ENCODE peak calls at places on chromosomes 4 and X, in ten cellular contexts. R is left lung, T is NT2/D1, F is mucosa of descending colon, I is sigmoid colon, V is Karpas-422, M is tibial nerve, L is ovary, S is H1, H is SK-N-SH. K is an unnamed sample. For H3K4me1, H3K36me3 and H3K9me3, the result is how much of the 10 kb centered on the place peaks cover.

GRCh38 chr4:6204098-6204497 is 3.7 kb upstream of the JAKMIP1 start:
- DNase-seq in T (no peak), L (no peak), H (no peak), R (no peak), M (no peak), V (no peak), F (no peak), I (peak), S (no peak), K (no peak)

GRCh38 chr4:825969-826330 is at the start of gene CPLX1:
- DNase-seq in R (no peak), H (peak), S (no peak), L (no peak), T (no peak), F (peak), M (no peak), I (no peak), V (no peak), K (peak)

GRCh38 chr4:61200991-61201526 is 933 bp downstream of the ADGRL3 start:
- DNase-seq in L (no peak), M (peak), F (peak), T (no peak), S (no peak), R (peak), H (peak), V (no peak), I (no peak), K (peak)

GRCh38 chrX:38055170-38055847 is 49.0 kb downstream of the SYTL5 start:
- DNase-seq in T (no peak), V (no peak), L (no peak), R (no peak), H (no peak), S (no peak), M (peak), I (no peak), F (no peak), K (no peak)

GRCh38 chrX:153333271-153333670 is 682 bp upstream of the ZNF275 start:
- DNase-seq in F (no peak), L (no peak), I (no peak), R (no peak), S (no peak), M (no peak), T (no peak), H (no peak), V (no peak), K (no peak)

GRCh38 chr4:127586922-127587571 is 45.7 kb upstream of the INTU start:
- DNase-seq in H (peak), F (peak), S (no peak), M (no peak), R (no peak), V (peak), I (no peak), T (peak), L (no peak), K (peak)

GRCh38 chr4:170229021-170229420 is 139.3 kb upstream of the AADAT start:
- DNase-seq in R (no peak), H (no peak), T (no peak), L (no peak), F (no peak), M (no peak), V (no peak), S (no peak), I (no peak), K (no peak)

GRCh38 chr4:113483131-113483530 is 278.4 kb downstream of the CAMK2D start:
- DNase-seq in F (no peak), M (no peak), I (no peak), L (no peak), R (no peak), T (no peak), H (no peak), S (no peak), V (no peak), K (no peak)

GRCh38 chrX:6448003-6448402 is 86.9 kb downstream of the VCX3A start:
- DNase-seq in H (no peak), R (no peak), T (no peak), M (no peak), F (no peak), V (no peak), I (no peak), L (no peak), S (no peak), K (no peak)

GRCh38 chrX:120468825-120469525 is at the start of gene LAMP2:
- DNase-seq in V (peak), F (peak), R (peak), L (peak), S (peak), H (peak), T (peak), M (peak), I (peak), K (peak)

GRCh38 chr4:71259911-71260331 is 78.9 kb upstream of the SLC4A4 start:
- DNase-seq in M (peak), I (no peak), L (no peak), T (no peak), R (no peak), H (no peak), S (no peak), V (no peak), F (no peak), K (no peak)

GRCh38 chrX:267771-268261 is 13.4 kb upstream of the PLCXD1 start:
- DNase-seq in H (no peak), T (no peak), L (peak), I (peak), M (peak), V (no peak), R (no peak), S (no peak), F (peak), K (no peak)

GRCh38 chrX:23012162-23012561 is 12.4 kb downstream of the DDX53 start:
- DNase-seq in R (no peak), I (no peak), M (no peak), S (no peak), T (no peak), V (no peak), H (peak), F (no peak), L (no peak), K (no peak)

GRCh38 chr4:102521570-102522553 is 20.7 kb downstream of the NFKB1 start:
- DNase-seq in I (no peak), V (no peak), S (no peak), L (no peak), T (no peak), M (no peak), R (no peak), H (no peak), F (no peak), K (no peak)

GRCh38 chr4:108531461-108531860 is 88.9 kb upstream of the RPL34 start:
- DNase-seq in I (no peak), M (no peak), R (no peak), H (no peak), V (no peak), F (no peak), T (no peak), L (no peak), S (no peak), K (no peak)
- H3K4me1 ChIP-seq in I (under half), M (under half), R (under half), H (under half), V (under half), F (under half), T (under half), L (under half), S (under half), K (under half)

DNA sequence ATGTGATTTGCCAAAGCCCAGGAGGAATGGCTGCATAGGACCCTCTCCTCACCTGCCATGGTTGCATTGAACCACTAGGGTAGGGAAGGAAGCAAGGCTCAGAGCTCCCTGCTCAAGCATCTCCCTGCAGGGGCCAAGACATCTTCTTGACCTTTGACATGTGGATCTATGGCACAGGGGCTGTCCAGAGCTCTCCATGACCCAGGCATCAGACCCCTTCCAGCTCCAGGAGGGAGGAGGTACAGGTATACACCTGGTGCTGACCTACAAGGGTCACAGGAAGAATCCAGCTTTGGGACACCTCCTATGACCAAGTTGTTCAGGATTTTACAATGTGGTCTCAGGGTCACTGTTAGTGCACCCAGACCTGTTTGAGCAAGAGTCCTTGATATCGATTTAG is 23.2 kb upstream of the ASMTL start:
- DNase-seq in T (no peak), F (no peak), L (no peak), I (no peak), M (no peak), S (no peak), H (no peak), R (no peak), V (no peak), K (no peak)
- H3K36me3 ChIP-seq in T (under half), F (under half), L (under half), I (under half), M (under half), S (under half), H (under half), R (under half), V (under half), K (under half)

GRCh38 chr4:44845993-44846392 is 119.6 kb upstream of the GNPDA2 start:
- DNase-seq in I (no peak), R (no peak), T (no peak), F (no peak), V (no peak), L (no peak), M (no peak), S (no peak), H (no peak), K (no peak)

GRCh38 chr4:44845309-44845708 is 119.0 kb upstream of the GNPDA2 start:
- DNase-seq in M (no peak), R (no peak), S (no peak), L (no peak), I (no peak), H (no peak), F (no peak), V (no peak), T (no peak), K (no peak)

GRCh38 chr4:44848466-44848865 is 122.1 kb upstream of the GNPDA2 start:
- DNase-seq in V (no peak), R (no peak), I (no peak), S (no peak), L (no peak), M (no peak), T (no peak), H (no peak), F (no peak), K (no peak)
- H3K9me3 ChIP-seq in V (under half), R (under half), I (under half), S (under half), L (under half), M (under half), T (under half), H (under half), F (under half), K (under half)

GRCh38 chr4:168741281-168742173 is 244.7 kb downstream of the PALLD start:
- DNase-seq in L (no peak), S (no peak), H (no peak), F (peak), T (no peak), M (no peak), I (no peak), R (peak), V (no peak), K (no peak)

GRCh38 chr4:168743131-168743530 is 246.3 kb downstream of the PALLD start:
- DNase-seq in T (no peak), R (no peak), I (no peak), F (no peak), H (no peak), M (no peak), V (no peak), S (no peak), L (no peak), K (no peak)

GRCh38 chr4:168739851-168740250 is 243.0 kb downstream of the PALLD start:
- DNase-seq in V (no peak), L (no peak), F (no peak), I (no peak), M (no peak), R (no peak), S (no peak), T (no peak), H (no peak), K (no peak)

GRCh38 chr4:168743576-168743975 is 246.7 kb downstream of the PALLD start:
- DNase-seq in S (no peak), I (no peak), R (no peak), F (no peak), T (no peak), V (no peak), H (no peak), M (no peak), L (no peak), K (no peak)

DNA sequence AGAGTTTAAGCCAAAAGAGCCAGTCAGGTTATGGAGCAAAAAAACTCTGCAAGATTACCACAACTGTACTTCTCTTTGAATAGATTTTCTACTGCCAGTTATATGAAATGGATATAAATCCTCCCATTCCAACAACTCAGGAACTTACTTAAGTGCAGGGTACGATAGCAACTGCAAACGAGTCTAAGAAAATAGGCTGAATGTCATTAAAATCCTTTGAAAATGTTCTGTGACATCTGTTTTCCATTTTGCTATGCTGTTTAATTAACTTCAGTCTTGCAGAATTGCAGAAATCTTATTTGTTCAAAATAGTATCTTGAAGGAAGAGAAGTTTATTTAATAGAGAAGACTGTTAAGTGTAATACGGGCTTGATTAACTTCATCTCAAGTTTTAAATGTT is 243.8 kb downstream of the PALLD start:
- DNase-seq in V (no peak), M (no peak), L (no peak), H (no peak), T (no peak), F (no peak), R (no peak), S (no peak), I (no peak), K (no peak)
- H3K4me1 ChIP-seq in V (under half), M (under half), L (under half), H (under half), T (under half), F (under half), R (under half), S (under half), I (under half), K (under half)

GRCh38 chr4:25771672-25772071 is 91.1 kb downstream of the SEL1L3 start:
- DNase-seq in T (no peak), I (no peak), H (no peak), S (no peak), L (no peak), R (no peak), V (no peak), F (no peak), M (no peak), K (no peak)

GRCh38 chr4:25773358-25773757 is 89.4 kb downstream of the SEL1L3 start:
- DNase-seq in L (no peak), S (no peak), T (no peak), R (no peak), H (no peak), M (no peak), V (no peak), I (no peak), F (no peak), K (no peak)

GRCh38 chr4:25769251-25769650 is 93.5 kb downstream of the SEL1L3 start:
- DNase-seq in M (no peak), R (no peak), L (no peak), F (no peak), V (peak), T (no peak), I (no peak), H (no peak), S (no peak), K (no peak)

GRCh38 chr4:25770844-25771243 is 91.9 kb downstream of the SEL1L3 start:
- DNase-seq in V (no peak), S (no peak), T (no peak), F (no peak), R (no peak), I (no peak), M (no peak), L (no peak), H (no peak), K (no peak)

DNA sequence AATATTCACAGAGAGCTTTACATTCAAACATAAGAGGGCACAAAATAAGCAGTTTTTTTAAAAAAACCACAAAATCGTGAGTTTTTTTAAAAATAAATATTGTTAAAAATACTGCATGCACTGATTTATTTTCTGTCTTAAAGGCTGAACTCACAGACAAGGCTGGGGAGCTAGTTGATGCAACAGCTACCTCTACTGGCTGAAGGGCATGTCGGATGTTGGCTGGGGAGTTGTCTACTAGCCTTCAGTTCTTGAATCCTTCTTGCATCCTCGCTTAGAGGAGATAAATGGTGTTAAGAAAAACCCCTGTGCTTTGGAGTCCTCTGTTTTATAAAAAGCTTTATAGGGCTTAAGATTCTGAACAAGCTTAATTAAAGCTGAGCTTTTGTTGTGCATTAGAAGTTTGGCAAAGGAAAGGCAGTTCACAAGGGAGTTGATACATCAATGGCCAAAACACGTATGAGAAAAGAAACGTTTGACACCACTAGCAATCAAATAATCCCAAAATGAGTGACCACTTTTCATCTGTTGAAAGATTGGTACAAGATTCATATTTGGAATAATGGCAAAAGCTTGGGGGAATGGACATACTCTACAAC is 94.8 kb downstream of the SEL1L3 start:
- DNase-seq in H (peak), V (peak), S (peak), I (no peak), L (peak), T (peak), M (peak), R (peak), F (peak), K (peak)
- H3K36me3 ChIP-seq in H (under half), V (half or more), S (under half), I (under half), L (under half), T (under half), M (under half), R (under half), F (under half), K (under half)

GRCh38 chr4:99021386-99021785 is 25.9 kb downstream of the METAP1 start:
- DNase-seq in V (no peak), M (no peak), H (no peak), I (no peak), R (no peak), F (no peak), L (no peak), S (no peak), T (no peak), K (no peak)
- H3K9me3 ChIP-seq in V (under half), M (under half), H (under half), I (under half), R (under half), F (under half), L (under half), S (under half), T (under half), K (under half)

GRCh38 chr4:184386271-184386781 is 88.0 kb downstream of the IRF2 start:
- DNase-seq in S (peak), F (peak), L (no peak), T (peak), I (no peak), V (peak), M (no peak), R (no peak), H (no peak), K (no peak)

GRCh38 chr4:184387351-184387750 is 87.0 kb downstream of the IRF2 start:
- DNase-seq in L (no peak), M (no peak), V (peak), I (no peak), H (no peak), F (no peak), R (no peak), S (no peak), T (no peak), K (no peak)

GRCh38 chr4:184384810-184385557 is 89.4 kb downstream of the IRF2 start:
- DNase-seq in S (no peak), H (no peak), F (no peak), T (no peak), R (no peak), V (peak), I (no peak), L (no peak), M (no peak), K (peak)

GRCh38 chr4:184384056-184384809 is 90.1 kb downstream of the IRF2 start:
- DNase-seq in T (no peak), L (no peak), V (peak), F (peak), S (no peak), I (peak), M (peak), R (no peak), H (no peak), K (no peak)

DNA sequence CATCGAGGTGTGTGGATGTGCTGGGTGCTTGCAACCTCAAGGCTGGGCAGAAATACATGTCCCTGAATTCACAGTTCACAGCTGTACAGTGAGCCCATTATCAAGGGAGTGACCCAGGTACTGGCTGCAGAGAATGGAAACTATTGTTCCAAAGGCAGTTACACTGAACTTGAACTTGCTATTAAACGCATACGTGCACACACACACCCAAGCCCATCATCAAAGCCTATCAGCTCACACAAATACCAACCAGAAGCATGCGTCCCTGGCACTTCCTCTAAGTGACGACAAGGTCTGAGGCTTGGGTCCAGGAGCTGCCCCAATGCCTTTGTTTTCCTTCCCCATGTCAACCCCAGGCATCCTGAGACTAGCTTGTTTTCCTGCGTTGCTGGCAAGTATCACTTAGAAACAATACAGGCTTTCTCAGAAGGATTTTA is 88.6 kb downstream of the IRF2 start:
- DNase-seq in M (no peak), L (no peak), T (no peak), V (peak), I (peak), F (peak), H (no peak), R (no peak), S (no peak), K (no peak)
- H3K4me1 ChIP-seq in M (half or more), L (under half), T (under half), V (half or more), I (under half), F (under half), H (under half), R (half or more), S (half or more), K (under half)

DNA sequence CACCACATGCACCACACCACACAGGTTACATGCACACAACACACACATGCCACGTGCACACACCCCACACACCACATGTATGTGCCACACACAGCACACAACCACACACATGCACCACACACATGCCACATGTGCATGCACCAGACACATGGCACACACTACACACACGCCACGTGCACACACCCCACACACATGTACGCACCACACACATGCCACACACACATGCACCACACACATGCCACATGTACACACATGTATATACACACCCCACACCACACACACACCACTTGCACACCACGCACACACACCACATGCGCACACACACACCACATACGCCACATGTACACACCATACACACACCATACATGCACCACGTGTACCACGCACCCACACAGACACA is 19.6 kb upstream of the MSANTD1 start:
- DNase-seq in V (no peak), T (no peak), L (peak), I (no peak), F (no peak), M (no peak), R (no peak), S (no peak), H (no peak), K (no peak)
- H3K36me3 ChIP-seq in V (under half), T (half or more), L (under half), I (under half), F (under half), M (under half), R (under half), S (under half), H (under half), K (under half)

K was measured in HAP-1.